ENCODE peak calls at places on chromosomes 4 and X, in four cellular contexts. C, Z, G and O are unnamed samples.

GRCh38 chrX:83511208-83511607 is 3.1 kb downstream of the POU3F4 start:
- DNase-seq in C (no peak), Z (no peak), G (no peak), O (peak)

GRCh38 chr4:94544811-94545210 is 93.1 kb downstream of the PDLIM5 start:
- DNase-seq in C (peak), Z (peak), G (no peak), O (no peak)

GRCh38 chr4:169723207-169723606 is 34.5 kb downstream of the HPF1 start:
- DNase-seq in Z (no peak), G (no peak), C (peak), O (no peak)

GRCh38 chr4:140777894-140778293 is 21.7 kb upstream of the TBC1D9 start:
- DNase-seq in G (no peak), Z (no peak), C (no peak), O (no peak)

GRCh38 chr4:57162499-57163019 is 52.4 kb upstream of the IGFBP7 start:
- DNase-seq in G (no peak), C (no peak), Z (peak), O (peak)

GRCh38 chrX:3177851-3178250 is 136.6 kb downstream of the ARSF start:
- DNase-seq in G (no peak), Z (peak), C (no peak), O (no peak)

GRCh38 chr4:184933311-184933710 is 85.0 kb upstream of the HELT start:
- DNase-seq in C (no peak), G (no peak), Z (no peak), O (no peak)

GRCh38 chrX:98067611-98068010 is 1183.9 kb downstream of the RPA4 start:
- DNase-seq in Z (no peak), C (no peak), G (no peak), O (peak)

GRCh38 chr4:124899997-124900396 is 187.5 kb upstream of the ANKRD50 start:
- DNase-seq in G (no peak), C (no peak), Z (peak), O (no peak)

GRCh38 chr4:88761861-88762523 is 64.4 kb upstream of the NAP1L5 start:
- DNase-seq in C (no peak), G (no peak), Z (no peak), O (no peak)

GRCh38 chrX:130264573-130264972 is 4.1 kb downstream of the ZNF280C start:
- DNase-seq in Z (peak), G (no peak), C (no peak), O (no peak)

GRCh38 chr4:3318561-3319021 is 25.8 kb downstream of the RGS12 start:
- DNase-seq in C (no peak), Z (no peak), G (peak), O (no peak)

GRCh38 chrX:154056739-154057367 is 37.2 kb upstream of the IRAK1 start:
- DNase-seq in Z (peak), C (peak), G (no peak), O (no peak)

GRCh38 chrX:150455220-150455618 is 92.1 kb downstream of the MAMLD1 start:
- DNase-seq in Z (no peak), G (no peak), C (no peak), O (no peak)

GRCh38 chr4:53365121-53365485 is 758 bp downstream of the SCFD2 start:
- DNase-seq in Z (peak), G (no peak), C (no peak), O (no peak)

GRCh38 chr4:3435684-3435956 is 6.1 kb upstream of the HGFAC start:
- DNase-seq in C (no peak), G (no peak), Z (no peak), O (no peak)

GRCh38 chr4:98341309-98341708 is 80.1 kb downstream of the RAP1GDS1 start:
- DNase-seq in Z (no peak), C (no peak), G (no peak), O (peak)

GRCh38 chr4:107721436-107722090 is 1.5 kb upstream of the PAPSS1 start:
- DNase-seq in Z (no peak), C (no peak), G (peak), O (no peak)

GRCh38 chrX:118560380-118560932 is 64.8 kb downstream of the DOCK11 start:
- DNase-seq in G (no peak), Z (no peak), C (no peak), O (no peak)

GRCh38 chr4:169975837-169976796 is 50.1 kb downstream of the MFAP3L start:
- DNase-seq in G (no peak), C (no peak), Z (peak), O (no peak)

GRCh38 chr4:35925806-35926205 is 318.5 kb downstream of the ARAP2 start:
- DNase-seq in Z (no peak), G (no peak), C (no peak), O (no peak)

GRCh38 chrX:131816551-131817136 is 206.5 kb upstream of the STK26 start:
- DNase-seq in Z (peak), C (peak), G (no peak), O (peak)

GRCh38 chrX:150364347-150365050 is 1.4 kb downstream of the MAMLD1 start:
- DNase-seq in G (no peak), C (peak), Z (peak), O (no peak)

GRCh38 chr4:105352826-105353225 is 121.0 kb downstream of the PPA2 start:
- DNase-seq in G (no peak), C (no peak), Z (no peak), O (peak)

GRCh38 chr4:113157086-113157857 is 107.8 kb downstream of the ANK2 start:
- DNase-seq in Z (no peak), G (no peak), C (no peak), O (no peak)

DNA sequence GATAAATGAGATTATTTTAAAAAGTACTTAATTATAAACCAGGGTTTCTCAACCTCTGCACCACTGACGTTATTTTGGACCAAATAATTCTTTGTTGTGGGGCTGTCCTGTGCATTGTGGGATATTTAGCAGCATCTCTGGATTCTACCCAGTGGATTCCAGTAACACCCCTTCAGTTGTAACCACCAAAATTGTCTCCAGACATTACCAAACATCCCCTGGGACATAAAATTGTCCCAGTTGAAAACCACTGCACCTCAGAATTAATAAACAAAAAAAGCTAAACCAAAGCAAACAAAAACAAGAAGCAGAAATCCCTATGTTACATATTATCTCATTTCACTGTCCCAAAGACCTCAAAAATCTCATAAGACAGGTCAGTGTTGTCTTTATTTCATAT is 54.2 kb upstream of the GIMD1 start:
- DNase-seq in Z (no peak), C (no peak), G (no peak), O (no peak)
- H3K4me2 ChIP-seq in Z (no peak), C (no peak), G (no peak), O (no peak)

DNA sequence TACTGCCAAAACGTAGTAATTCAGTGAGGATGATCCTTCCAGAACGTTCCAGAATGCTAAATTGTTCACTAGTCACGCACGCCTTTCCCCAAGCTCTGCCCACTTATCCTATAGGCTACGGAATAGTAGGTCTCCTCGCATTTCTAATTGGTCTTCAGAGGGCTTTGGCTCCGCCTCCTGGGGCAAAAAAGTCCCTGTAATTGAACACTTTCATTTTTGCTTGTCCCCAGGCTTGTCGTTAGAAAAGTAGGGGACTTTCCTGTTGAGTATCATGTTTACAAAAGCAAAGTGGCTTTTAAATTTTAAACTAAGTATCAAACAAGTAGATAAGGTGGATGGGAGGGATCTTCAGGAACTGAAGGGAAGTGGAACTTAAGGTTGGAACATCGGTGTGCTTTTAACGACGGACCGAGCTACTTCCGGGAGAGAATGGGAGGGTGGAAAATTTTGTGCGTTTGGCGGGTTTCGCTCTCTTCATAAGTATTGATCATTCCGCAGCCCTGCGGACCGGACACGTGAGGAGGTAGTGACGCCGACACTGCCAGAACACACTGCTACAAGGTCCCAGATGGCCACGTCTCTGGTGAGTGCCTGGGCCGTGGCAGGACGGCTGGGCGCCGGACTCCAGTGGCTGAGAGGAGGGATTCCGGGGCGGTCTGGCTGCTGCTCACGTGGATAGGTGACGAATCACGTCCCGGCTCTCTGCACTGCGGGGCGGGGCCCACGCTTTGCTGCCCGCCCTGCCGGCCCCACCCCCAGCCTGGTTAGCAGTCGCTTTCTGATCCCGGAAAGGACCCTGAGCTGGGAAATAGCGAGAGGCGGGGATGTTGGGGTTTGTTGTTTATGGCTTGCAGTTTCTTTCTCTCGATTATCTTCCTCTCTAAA is at the start of gene NXT2:
- DNase-seq in C (peak), Z (peak), G (peak), O (peak)
- TF ChIP-seq EZH2 in C (no peak), Z (no peak), G (no peak), O (no peak)

DNA sequence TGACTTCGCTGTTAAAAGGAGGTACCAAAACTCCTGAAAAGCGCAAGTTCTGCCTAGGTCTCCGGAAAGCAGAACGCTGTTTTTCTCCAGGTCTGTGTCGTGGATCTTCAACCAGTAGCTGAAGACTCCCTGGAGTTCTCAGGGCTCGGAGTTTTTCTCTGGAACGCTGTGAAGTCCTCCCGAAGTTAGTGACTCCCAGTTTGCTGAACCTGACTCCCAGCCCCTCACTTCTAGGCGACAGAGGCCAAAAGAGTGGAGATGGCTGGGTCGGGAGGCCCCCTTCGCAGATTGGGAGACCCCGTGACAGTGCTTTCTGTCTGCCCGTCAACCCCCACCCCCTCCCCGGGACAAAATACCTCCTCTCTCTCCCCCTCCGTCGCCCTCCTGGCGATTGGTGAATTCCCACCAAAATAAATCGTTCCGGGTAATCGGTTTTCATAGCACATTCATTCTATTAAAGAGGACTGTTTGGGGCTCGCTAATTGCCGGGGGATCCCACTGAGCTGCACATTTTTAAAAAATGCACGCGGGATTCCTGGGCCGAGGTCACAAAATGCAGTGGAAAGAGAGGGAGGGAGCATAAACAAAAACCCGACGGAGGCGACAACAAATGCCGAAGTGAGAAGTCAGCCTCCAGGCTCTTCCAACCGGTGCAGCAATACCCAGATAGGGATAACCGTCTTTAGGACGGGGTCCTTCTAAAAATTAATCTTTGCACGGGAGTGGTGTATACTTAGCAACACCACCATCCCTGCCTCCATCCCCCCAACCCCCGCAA is 4.0 kb upstream of the MSX1 start:
- DNase-seq in Z (no peak), G (no peak), C (no peak), O (no peak)
- H3K4me2 ChIP-seq in Z (no peak), G (no peak), C (no peak), O (peak)

GRCh38 chrX:826026-826425 is 195.4 kb downstream of the SHOX start:
- DNase-seq in G (no peak), Z (no peak), C (no peak), O (no peak)

GRCh38 chrX:829145-829544 is 198.6 kb downstream of the SHOX start:
- DNase-seq in Z (no peak), C (no peak), G (no peak), O (no peak)

GRCh38 chrX:826448-826847 is 195.9 kb downstream of the SHOX start:
- DNase-seq in Z (no peak), G (no peak), C (no peak), O (no peak)

DNA sequence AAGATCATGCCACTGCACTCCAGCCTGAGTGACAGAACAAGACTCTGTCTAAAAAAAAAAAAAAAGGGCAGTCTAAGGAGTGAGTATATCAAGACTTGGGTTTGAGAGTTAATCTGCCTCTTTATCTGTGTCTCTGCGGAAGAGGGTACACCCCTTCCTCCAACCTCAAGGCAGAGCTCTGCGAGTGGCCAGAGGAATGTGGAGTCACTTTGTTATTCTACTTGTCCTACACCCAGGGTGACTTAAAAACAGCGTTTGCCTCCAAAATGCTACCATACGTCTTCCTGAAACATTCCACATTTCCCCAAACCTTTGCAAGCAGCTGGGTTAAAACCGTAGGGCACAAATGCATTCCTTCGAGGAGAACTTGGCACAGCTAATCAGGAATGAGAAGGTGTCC is 199.9 kb downstream of the SHOX start:
- DNase-seq in G (no peak), Z (no peak), C (no peak), O (no peak)
- TF ChIP-seq EZH2 in G (no peak), Z (no peak), C (no peak), O (no peak)

GRCh38 chr4:121876976-121877773 is 6.9 kb upstream of the BBS7 start:
- DNase-seq in Z (no peak), G (no peak), C (no peak), O (no peak)
- H3K4me2 ChIP-seq in Z (no peak), G (no peak), C (no peak), O (no peak)

DNA sequence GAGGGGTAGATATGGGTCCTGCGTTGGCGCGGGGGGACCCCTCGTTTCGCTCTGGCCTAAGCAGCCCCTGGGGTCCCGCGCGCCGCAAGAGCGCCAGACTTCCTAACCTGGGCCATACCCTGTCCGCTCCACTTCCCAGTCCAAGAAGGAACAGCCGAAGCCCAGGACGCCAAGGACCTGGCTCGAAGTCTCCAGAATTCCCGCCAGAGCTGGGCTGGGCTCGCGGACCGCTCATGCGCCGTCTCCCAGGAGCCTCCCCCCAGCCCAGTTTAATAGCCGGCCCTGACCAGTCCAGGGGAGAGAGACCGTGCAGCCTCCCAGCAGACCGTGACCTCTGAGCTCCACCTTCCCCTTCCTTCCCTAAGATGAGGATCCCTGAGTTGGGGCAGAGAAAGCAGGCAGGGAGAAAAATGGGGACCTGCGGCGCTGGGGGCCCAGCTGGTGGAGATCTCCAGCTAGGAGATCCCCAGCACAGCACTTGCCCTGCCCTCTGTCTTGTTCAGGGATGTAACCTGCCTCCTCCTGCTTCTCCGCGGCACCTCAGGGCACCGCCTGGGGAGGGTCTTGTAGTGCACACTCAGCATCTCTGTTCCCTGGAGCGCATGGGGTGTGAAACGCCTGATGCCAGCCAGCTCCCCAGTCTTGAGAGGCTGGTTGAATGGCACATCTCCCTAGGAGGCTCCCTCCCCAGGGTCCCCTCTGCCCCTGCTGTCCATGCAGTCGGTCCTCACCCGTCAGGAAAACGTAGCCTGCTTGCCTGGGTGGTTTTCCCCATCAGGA is 1.2 kb upstream of the LETM1 start:
- DNase-seq in G (no peak), Z (peak), C (no peak), O (no peak)
- TF ChIP-seq EZH2 in G (peak), Z (no peak), C (no peak), O (no peak)

GRCh38 chrX:19750028-19750786 is 137.2 kb downstream of the SH3KBP1 start:
- DNase-seq in C (no peak), Z (no peak), G (no peak), O (no peak)
- H3K4me2 ChIP-seq in C (no peak), Z (no peak), G (no peak), O (no peak)

DNA sequence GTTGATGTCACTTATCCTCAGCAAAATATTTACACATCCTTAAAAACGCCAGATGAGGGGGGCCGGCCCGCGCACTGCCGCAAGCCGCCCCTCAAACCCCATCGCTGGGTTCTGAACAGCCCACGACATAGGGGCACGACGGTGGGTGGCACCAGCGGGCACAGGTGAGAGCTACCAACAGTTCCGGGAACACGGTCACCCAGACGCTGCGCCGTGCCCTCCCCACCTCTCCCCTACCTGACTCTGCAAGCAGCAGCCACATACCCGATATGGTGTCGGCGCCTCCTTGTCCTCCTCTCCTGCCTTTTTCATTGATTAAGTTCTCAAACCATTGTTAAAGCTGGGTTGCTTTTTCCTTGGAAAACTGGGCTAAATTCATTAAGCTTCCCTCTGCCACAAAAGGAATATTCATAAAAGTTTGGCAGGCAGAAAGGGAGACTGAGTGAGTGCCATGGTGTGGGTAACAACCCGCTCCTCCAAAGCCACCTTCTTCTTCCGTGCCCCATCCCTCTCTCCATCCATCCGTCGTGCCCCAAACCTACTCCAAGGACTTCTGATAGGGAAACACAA is 1.4 kb downstream of the RAI2 start:
- DNase-seq in G (no peak), C (no peak), Z (no peak), O (no peak)
- TF ChIP-seq EZH2 in G (peak), C (peak), Z (no peak), O (no peak)